ENCODE peak calls at places on chromosome 6, in nine cellular contexts. V, P, T, R, J, Y, Q, K and W are unnamed samples.

GRCh38 chr6:33207569-33208088 is 671 bp upstream of the RING1 start:
- DNase-seq in V (no peak), P (peak), T (peak), R (peak), J (peak), Y (no peak), Q (peak), K (peak), W (no peak)

GRCh38 chr6:123529058-123529457 is 107.7 kb downstream of the TRDN start:
- DNase-seq in V (peak), P (no peak), T (no peak), R (no peak), J (no peak), Y (no peak), Q (no peak), K (no peak), W (no peak)

GRCh38 chr6:157570752-157571151 is 189.8 kb downstream of the ZDHHC14 start:
- DNase-seq in V (no peak), P (no peak), T (no peak), R (no peak), J (no peak), Y (no peak), Q (no peak), K (no peak), W (no peak)

GRCh38 chr6:156720739-156721714 is 56.2 kb upstream of the ARID1B start:
- DNase-seq in V (no peak), P (peak), T (peak), R (peak), J (no peak), Y (no peak), Q (peak), K (no peak), W (no peak)

GRCh38 chr6:53517021-53517420 is 27.9 kb downstream of the GCLC start:
- DNase-seq in V (no peak), P (no peak), T (no peak), R (no peak), J (peak), Y (no peak), Q (no peak), K (no peak), W (no peak)

GRCh38 chr6:3708540-3708939 is 43.0 kb downstream of the PXDC1 start:
- DNase-seq in V (no peak), P (no peak), T (no peak), R (no peak), J (no peak), Y (no peak), Q (no peak), K (no peak), W (no peak)

GRCh38 chr6:132414761-132415160 is 13.5 kb upstream of the MOXD1 start:
- DNase-seq in V (no peak), P (no peak), T (no peak), R (no peak), J (no peak), Y (no peak), Q (no peak), K (no peak), W (no peak)

GRCh38 chr6:45590225-45590624 is 212.5 kb upstream of the SUPT3H start:
- DNase-seq in V (peak), P (no peak), T (no peak), R (peak), J (peak), Y (peak), Q (no peak), K (no peak), W (peak)

GRCh38 chr6:137166247-137167098 is 7.0 kb downstream of the IL22RA2 start:
- DNase-seq in V (no peak), P (no peak), T (no peak), R (no peak), J (no peak), Y (no peak), Q (no peak), K (no peak), W (no peak)

GRCh38 chr6:137162692-137163303 is 10.6 kb downstream of the IL22RA2 start:
- DNase-seq in V (no peak), P (no peak), T (no peak), R (no peak), J (no peak), Y (no peak), Q (no peak), K (no peak), W (no peak)

GRCh38 chr6:137167702-137168377 is 5.6 kb downstream of the IL22RA2 start:
- DNase-seq in V (no peak), P (no peak), T (no peak), R (no peak), J (no peak), Y (no peak), Q (no peak), K (no peak), W (no peak)

GRCh38 chr6:137163732-137164318 is 9.6 kb downstream of the IL22RA2 start:
- DNase-seq in V (no peak), P (no peak), T (no peak), R (no peak), J (no peak), Y (no peak), Q (no peak), K (no peak), W (no peak)

GRCh38 chr6:137165375-137166246 is 7.8 kb downstream of the IL22RA2 start:
- DNase-seq in V (no peak), P (peak), T (peak), R (no peak), J (peak), Y (no peak), Q (peak), K (peak), W (no peak)
- TF ChIP-seq CTCF in V (no peak), P (no peak), T (peak), R (no peak), J (peak), Y (no peak), Q (peak), K (peak), W (no peak)

GRCh38 chr6:85126448-85127178 is 323.3 kb upstream of the NT5E start:
- DNase-seq in V (peak), P (no peak), T (peak), R (no peak), J (peak), Y (no peak), Q (no peak), K (peak), W (no peak)
- H3K4me3 ChIP-seq in V (no peak), P (no peak), T (no peak), R (no peak), J (peak), Y (no peak), Q (no peak), K (peak), W (peak)

DNA sequence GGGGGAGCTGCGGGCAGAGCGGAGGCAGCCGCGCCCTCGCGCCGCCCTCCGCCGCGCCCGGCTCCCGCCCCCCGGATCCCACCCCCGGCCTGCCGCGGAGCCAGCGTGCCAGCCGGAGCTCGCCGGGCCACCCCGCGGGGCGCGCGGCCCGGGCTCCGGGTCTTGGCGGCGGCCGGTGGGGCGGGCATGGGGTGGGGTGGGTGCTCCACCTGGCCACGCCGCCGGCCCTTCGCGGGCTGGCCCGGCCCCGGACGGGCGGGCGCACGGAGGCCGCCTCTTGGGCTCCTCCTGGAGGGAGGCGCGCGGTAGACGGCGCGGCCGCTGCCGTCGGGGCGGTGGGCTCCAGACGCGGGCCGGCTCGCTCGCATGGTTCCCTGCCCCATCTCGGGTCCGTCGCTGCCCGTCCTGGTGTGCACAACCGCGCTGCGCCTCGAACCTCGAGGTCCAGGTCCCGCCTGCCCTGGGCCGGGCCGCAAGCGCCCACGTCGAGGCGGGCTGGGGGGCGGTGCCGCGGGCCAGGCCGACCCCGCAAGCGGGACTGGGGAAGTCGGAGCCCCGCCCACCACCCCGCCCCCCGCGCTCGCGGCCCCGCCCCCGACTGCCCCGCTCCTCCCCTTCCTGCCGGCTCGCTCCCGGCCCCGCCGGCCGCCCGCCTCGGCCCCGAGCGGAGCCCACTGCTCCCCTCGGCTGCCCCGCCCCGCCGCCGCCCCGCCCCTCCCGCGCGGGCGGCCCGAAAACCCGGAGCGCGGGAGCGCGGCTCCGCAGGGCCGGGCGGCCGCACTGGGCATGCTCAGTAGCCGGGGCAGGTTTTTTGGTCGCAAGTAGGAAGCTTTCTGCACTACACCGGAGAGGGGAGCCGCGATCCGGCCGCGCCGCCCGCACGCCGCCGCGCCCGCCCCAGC is at the start of gene CDYL:
- DNase-seq in V (no peak), P (peak), T (peak), R (peak), J (peak), Y (peak), Q (peak), K (peak), W (peak)
- TF ChIP-seq CTCF in V (no peak), P (no peak), T (peak), R (no peak), J (no peak), Y (no peak), Q (no peak), K (peak), W (peak)

GRCh38 chr6:101921829-101922450 is 528.4 kb downstream of the GRIK2 start:
- DNase-seq in V (no peak), P (no peak), T (no peak), R (no peak), J (no peak), Y (no peak), Q (no peak), K (no peak), W (no peak)

GRCh38 chr6:101918476-101918875 is 525.0 kb downstream of the GRIK2 start:
- DNase-seq in V (no peak), P (no peak), T (no peak), R (no peak), J (peak), Y (no peak), Q (no peak), K (no peak), W (no peak)
- H3K4me3 ChIP-seq in V (no peak), P (no peak), T (no peak), R (no peak), J (no peak), Y (no peak), Q (no peak), K (no peak), W (no peak)

GRCh38 chr6:40443842-40444241 is 143.3 kb downstream of the LRFN2 start:
- DNase-seq in V (no peak), P (no peak), T (no peak), R (no peak), J (no peak), Y (no peak), Q (no peak), K (no peak), W (no peak)
- TF ChIP-seq CTCF in V (no peak), P (no peak), T (no peak), R (no peak), J (no peak), Y (no peak), Q (no peak), K (no peak), W (no peak)